ENCODE peak calls at places on chromosomes 2 and 18, in five cellular contexts. One of them, this sample, is unnamed.

GRCh38 chr2:159201321-159202063 is 85.0 kb downstream of the WDSUB1 start:
- DNase-seq in neural progenitor cell: no peak
- DNase-seq in CD8-positive, alpha-beta memory T cell: peak
- DNase-seq in astrocyte of the cerebellum: peak
- DNase-seq in mammary epithelial cell: no peak
- DNase-seq in this sample: no peak

GRCh38 chr2:142435847-142436246 is 305.0 kb upstream of the LRP1B start:
- DNase-seq in astrocyte of the cerebellum: no peak
- DNase-seq in CD8-positive, alpha-beta memory T cell: no peak
- DNase-seq in neural progenitor cell: peak
- DNase-seq in mammary epithelial cell: no peak
- DNase-seq in this sample: no peak

GRCh38 chr2:149189769-149190168 is 140.6 kb upstream of the LYPD6 start:
- DNase-seq in astrocyte of the cerebellum: no peak
- DNase-seq in neural progenitor cell: no peak
- DNase-seq in CD8-positive, alpha-beta memory T cell: no peak
- DNase-seq in mammary epithelial cell: no peak
- DNase-seq in this sample: no peak

GRCh38 chr2:150610670-150611279 is 123.3 kb upstream of the RND3 start:
- DNase-seq in mammary epithelial cell: peak
- DNase-seq in astrocyte of the cerebellum: no peak
- DNase-seq in neural progenitor cell: peak
- DNase-seq in CD8-positive, alpha-beta memory T cell: no peak
- DNase-seq in this sample: no peak

GRCh38 chr2:71927757-71928715 is 219.6 kb downstream of the CYP26B1 start:
- DNase-seq in neural progenitor cell: no peak
- DNase-seq in CD8-positive, alpha-beta memory T cell: no peak
- DNase-seq in mammary epithelial cell: no peak
- DNase-seq in astrocyte of the cerebellum: no peak
- DNase-seq in this sample: no peak

GRCh38 chr2:191243154-191243553 is 2.0 kb upstream of the MYO1B start:
- DNase-seq in astrocyte of the cerebellum: no peak
- DNase-seq in neural progenitor cell: no peak
- DNase-seq in mammary epithelial cell: no peak
- DNase-seq in CD8-positive, alpha-beta memory T cell: no peak
- DNase-seq in this sample: no peak

GRCh38 chr2:129375587-129375986 is 603.9 kb upstream of the RAB6C start:
- DNase-seq in neural progenitor cell: no peak
- DNase-seq in mammary epithelial cell: no peak
- DNase-seq in astrocyte of the cerebellum: no peak
- DNase-seq in CD8-positive, alpha-beta memory T cell: no peak
- DNase-seq in this sample: no peak

GRCh38 chr2:64260817-64261216 is 116.6 kb upstream of the PELI1 start:
- DNase-seq in astrocyte of the cerebellum: no peak
- DNase-seq in neural progenitor cell: peak
- DNase-seq in mammary epithelial cell: no peak
- DNase-seq in CD8-positive, alpha-beta memory T cell: no peak
- DNase-seq in this sample: no peak

GRCh38 chr2:41870948-41871522 is 176.8 kb upstream of the PKDCC start:
- DNase-seq in mammary epithelial cell: no peak
- DNase-seq in astrocyte of the cerebellum: no peak
- DNase-seq in CD8-positive, alpha-beta memory T cell: no peak
- DNase-seq in neural progenitor cell: peak
- DNase-seq in this sample: no peak

GRCh38 chr2:46367286-46367685 is 70.1 kb downstream of the EPAS1 start:
- DNase-seq in CD8-positive, alpha-beta memory T cell: no peak
- DNase-seq in astrocyte of the cerebellum: no peak
- DNase-seq in neural progenitor cell: no peak
- DNase-seq in mammary epithelial cell: no peak
- DNase-seq in this sample: peak

GRCh38 chr2:152154462-152154861 is 21.1 kb downstream of the STAM2 start:
- DNase-seq in CD8-positive, alpha-beta memory T cell: no peak
- DNase-seq in neural progenitor cell: no peak
- DNase-seq in mammary epithelial cell: no peak
- DNase-seq in astrocyte of the cerebellum: no peak
- DNase-seq in this sample: no peak

GRCh38 chr2:88832256-88832991 is 141.0 kb downstream of the RPIA start:
- DNase-seq in astrocyte of the cerebellum: no peak
- DNase-seq in mammary epithelial cell: no peak
- DNase-seq in CD8-positive, alpha-beta memory T cell: no peak
- DNase-seq in neural progenitor cell: no peak
- DNase-seq in this sample: no peak

GRCh38 chr18:38010971-38011370 is 445.4 kb upstream of the CELF4 start:
- DNase-seq in CD8-positive, alpha-beta memory T cell: no peak
- DNase-seq in astrocyte of the cerebellum: no peak
- DNase-seq in mammary epithelial cell: no peak
- DNase-seq in neural progenitor cell: no peak
- DNase-seq in this sample: no peak

GRCh38 chr18:7941533-7941932 is 374.4 kb downstream of the PTPRM start:
- DNase-seq in mammary epithelial cell: peak
- DNase-seq in neural progenitor cell: no peak
- DNase-seq in astrocyte of the cerebellum: no peak
- DNase-seq in CD8-positive, alpha-beta memory T cell: no peak
- DNase-seq in this sample: no peak

GRCh38 chr18:42045346-42045745 is 90.3 kb downstream of the PIK3C3 start:
- DNase-seq in CD8-positive, alpha-beta memory T cell: no peak
- DNase-seq in astrocyte of the cerebellum: no peak
- DNase-seq in neural progenitor cell: no peak
- DNase-seq in mammary epithelial cell: no peak
- DNase-seq in this sample: no peak

GRCh38 chr18:74175658-74176057 is 27.3 kb downstream of the TIMM21 start:
- DNase-seq in CD8-positive, alpha-beta memory T cell: no peak
- DNase-seq in neural progenitor cell: no peak
- DNase-seq in astrocyte of the cerebellum: no peak
- DNase-seq in mammary epithelial cell: no peak
- DNase-seq in this sample: no peak

GRCh38 chr2:24881158-24881557 is 38.9 kb downstream of the ADCY3 start:
- DNase-seq in mammary epithelial cell: no peak
- DNase-seq in neural progenitor cell: no peak
- DNase-seq in astrocyte of the cerebellum: no peak
- DNase-seq in CD8-positive, alpha-beta memory T cell: no peak
- DNase-seq in this sample: no peak

GRCh38 chr2:7097353-7097895 is 180.2 kb downstream of the RNF144A start:
- DNase-seq in mammary epithelial cell: peak
- DNase-seq in CD8-positive, alpha-beta memory T cell: peak
- DNase-seq in neural progenitor cell: peak
- DNase-seq in astrocyte of the cerebellum: peak
- DNase-seq in this sample: no peak

GRCh38 chr2:106028192-106028591 is 165.9 kb downstream of the UXS1 start:
- DNase-seq in astrocyte of the cerebellum: no peak
- DNase-seq in neural progenitor cell: no peak
- DNase-seq in mammary epithelial cell: no peak
- DNase-seq in CD8-positive, alpha-beta memory T cell: no peak
- DNase-seq in this sample: no peak

GRCh38 chr2:220336771-220337170 is 709.3 kb downstream of the SLC4A3 start:
- DNase-seq in astrocyte of the cerebellum: no peak
- DNase-seq in CD8-positive, alpha-beta memory T cell: no peak
- DNase-seq in mammary epithelial cell: no peak
- DNase-seq in neural progenitor cell: no peak
- DNase-seq in this sample: no peak

GRCh38 chr18:10826400-10826799 is 300.6 kb downstream of the NAPG start:
- DNase-seq in neural progenitor cell: no peak
- DNase-seq in CD8-positive, alpha-beta memory T cell: no peak
- DNase-seq in mammary epithelial cell: no peak
- DNase-seq in astrocyte of the cerebellum: no peak
- DNase-seq in this sample: no peak

GRCh38 chr2:26567534-26567933 is 73.6 kb downstream of the CIB4 start:
- DNase-seq in astrocyte of the cerebellum: no peak
- DNase-seq in neural progenitor cell: no peak
- DNase-seq in mammary epithelial cell: no peak
- DNase-seq in CD8-positive, alpha-beta memory T cell: no peak
- DNase-seq in this sample: no peak

GRCh38 chr2:161965994-161966393 is 108.0 kb downstream of the DPP4 start:
- DNase-seq in CD8-positive, alpha-beta memory T cell: no peak
- DNase-seq in mammary epithelial cell: peak
- DNase-seq in astrocyte of the cerebellum: no peak
- DNase-seq in neural progenitor cell: no peak
- DNase-seq in this sample: no peak

GRCh38 chr2:105597011-105597830 is 147.5 kb upstream of the NCK2 start:
- DNase-seq in mammary epithelial cell: no peak
- DNase-seq in CD8-positive, alpha-beta memory T cell: no peak
- DNase-seq in neural progenitor cell: no peak
- DNase-seq in astrocyte of the cerebellum: no peak
- DNase-seq in this sample: no peak

GRCh38 chr2:58834404-58834803 is 593.3 kb upstream of the FANCL start:
- DNase-seq in CD8-positive, alpha-beta memory T cell: no peak
- DNase-seq in mammary epithelial cell: no peak
- DNase-seq in astrocyte of the cerebellum: peak
- DNase-seq in neural progenitor cell: peak
- DNase-seq in this sample: peak

GRCh38 chr2:86778957-86779356 is 11.8 kb downstream of the CD8A start:
- DNase-seq in mammary epithelial cell: no peak
- DNase-seq in neural progenitor cell: no peak
- DNase-seq in CD8-positive, alpha-beta memory T cell: no peak
- DNase-seq in astrocyte of the cerebellum: no peak
- DNase-seq in this sample: no peak

GRCh38 chr2:233481368-233482142 is 85.0 kb downstream of the USP40 start:
- DNase-seq in neural progenitor cell: no peak
- DNase-seq in CD8-positive, alpha-beta memory T cell: no peak
- DNase-seq in astrocyte of the cerebellum: no peak
- DNase-seq in mammary epithelial cell: no peak
- DNase-seq in this sample: no peak

GRCh38 chr2:226216578-226216977 is 583.0 kb downstream of the IRS1 start:
- DNase-seq in mammary epithelial cell: no peak
- DNase-seq in neural progenitor cell: no peak
- DNase-seq in CD8-positive, alpha-beta memory T cell: no peak
- DNase-seq in astrocyte of the cerebellum: no peak
- DNase-seq in this sample: no peak

GRCh38 chr2:36408198-36408703 is 52.7 kb downstream of the CRIM1 start:
- DNase-seq in CD8-positive, alpha-beta memory T cell: no peak
- DNase-seq in astrocyte of the cerebellum: peak
- DNase-seq in neural progenitor cell: peak
- DNase-seq in mammary epithelial cell: peak
- DNase-seq in this sample: peak

GRCh38 chr2:36410681-36411080 is 55.1 kb downstream of the CRIM1 start:
- DNase-seq in mammary epithelial cell: no peak
- DNase-seq in astrocyte of the cerebellum: no peak
- DNase-seq in CD8-positive, alpha-beta memory T cell: no peak
- DNase-seq in neural progenitor cell: no peak
- DNase-seq in this sample: no peak

GRCh38 chr2:36411962-36412444 is 56.4 kb downstream of the CRIM1 start:
- DNase-seq in mammary epithelial cell: no peak
- DNase-seq in CD8-positive, alpha-beta memory T cell: no peak
- DNase-seq in astrocyte of the cerebellum: no peak
- DNase-seq in neural progenitor cell: peak
- DNase-seq in this sample: peak

GRCh38 chr2:36407403-36407802 is 51.8 kb downstream of the CRIM1 start:
- DNase-seq in CD8-positive, alpha-beta memory T cell: no peak
- DNase-seq in neural progenitor cell: no peak
- DNase-seq in mammary epithelial cell: no peak
- DNase-seq in astrocyte of the cerebellum: no peak
- DNase-seq in this sample: no peak

DNA sequence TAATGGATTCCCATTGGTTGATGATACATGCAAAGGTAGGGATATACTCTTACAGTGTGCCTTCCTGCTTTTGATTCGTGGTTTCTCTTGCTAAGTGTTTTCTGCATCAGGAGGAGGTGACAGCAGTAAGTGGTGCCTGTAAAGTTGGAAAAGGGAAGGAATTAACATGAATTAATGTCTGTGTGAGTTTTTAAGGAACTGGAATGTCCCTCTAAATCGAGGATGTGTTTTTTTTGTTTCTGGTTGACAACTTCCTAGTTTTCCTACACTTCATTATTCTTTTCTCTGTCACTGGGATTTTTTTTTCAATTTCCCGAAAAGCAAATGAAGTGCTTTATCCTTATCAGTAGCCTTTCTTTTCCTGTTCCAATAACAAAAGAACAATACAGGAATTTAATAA is 54.4 kb downstream of the CRIM1 start:
- DNase-seq in CD8-positive, alpha-beta memory T cell: no peak
- DNase-seq in astrocyte of the cerebellum: no peak
- DNase-seq in neural progenitor cell: no peak
- DNase-seq in mammary epithelial cell: no peak
- DNase-seq in this sample: no peak
- H3K4me3 ChIP-seq in CD8-positive, alpha-beta memory T cell: no peak
- H3K4me3 ChIP-seq in astrocyte of the cerebellum: no peak
- H3K4me3 ChIP-seq in neural progenitor cell: no peak
- H3K4me3 ChIP-seq in mammary epithelial cell: no peak
- H3K4me3 ChIP-seq in this sample: no peak

DNA sequence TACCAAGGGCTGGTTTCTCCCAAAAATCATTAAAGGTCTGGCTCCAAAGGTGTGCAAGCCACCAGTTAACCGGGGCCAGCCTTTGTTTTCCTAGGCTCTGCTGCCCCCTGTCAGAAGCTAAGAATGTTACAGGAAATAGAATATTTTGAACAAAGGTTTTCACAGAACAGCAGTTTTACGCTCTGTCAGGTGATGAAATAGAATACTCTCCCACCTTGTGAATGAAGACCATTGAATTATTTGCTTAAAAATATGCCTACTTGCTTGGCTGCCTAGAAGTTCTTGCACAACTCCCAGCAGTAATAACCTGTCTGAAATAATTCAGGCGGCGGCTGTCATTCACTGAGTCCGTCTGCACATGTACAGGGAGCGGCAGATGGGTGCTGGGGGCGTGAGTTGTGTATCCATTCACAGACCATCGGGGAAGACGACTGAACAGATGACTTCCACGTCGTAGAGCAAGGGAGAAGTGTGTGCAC is 56.3 kb downstream of the SF3B1 start:
- DNase-seq in CD8-positive, alpha-beta memory T cell: peak
- DNase-seq in mammary epithelial cell: peak
- DNase-seq in astrocyte of the cerebellum: peak
- DNase-seq in neural progenitor cell: peak
- DNase-seq in this sample: no peak
- H3K4me3 ChIP-seq in CD8-positive, alpha-beta memory T cell: no peak
- H3K4me3 ChIP-seq in mammary epithelial cell: no peak
- H3K4me3 ChIP-seq in astrocyte of the cerebellum: peak
- H3K4me3 ChIP-seq in neural progenitor cell: no peak
- H3K4me3 ChIP-seq in this sample: no peak

DNA sequence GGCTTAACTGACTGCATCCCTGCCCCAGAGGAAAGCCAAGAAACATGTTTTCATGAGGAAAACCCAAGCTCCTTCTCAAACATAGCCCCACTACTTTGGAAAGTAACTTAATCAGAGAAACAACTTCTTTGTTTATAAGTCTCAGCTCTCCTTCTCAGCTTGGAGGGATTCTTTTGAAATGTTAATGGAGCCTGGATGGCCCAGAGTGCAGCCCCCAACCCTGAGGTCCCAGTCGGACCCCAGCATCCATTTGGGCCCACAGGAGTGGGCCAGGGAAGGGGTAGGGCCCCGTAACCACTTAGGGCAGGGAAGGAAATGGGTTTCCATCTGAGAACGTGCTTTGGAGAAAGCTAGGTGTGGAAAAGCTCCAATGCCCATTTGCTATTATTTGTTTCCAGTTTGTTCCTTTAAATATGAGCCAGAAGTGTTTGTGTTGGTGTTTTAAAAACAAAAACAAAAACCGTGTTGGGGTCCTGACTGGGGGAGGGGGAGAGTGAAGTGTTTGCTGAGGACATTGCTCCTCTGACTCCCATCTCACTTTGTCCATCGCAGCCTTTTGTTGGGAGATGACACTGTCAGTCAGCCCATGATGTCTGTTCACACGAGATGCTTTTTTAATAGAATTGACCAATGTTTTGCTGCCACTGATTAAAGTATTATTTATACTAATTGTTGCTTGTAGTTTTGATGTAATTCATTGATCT is 1.6 kb upstream of the HOXD3 start:
- DNase-seq in CD8-positive, alpha-beta memory T cell: no peak
- DNase-seq in astrocyte of the cerebellum: no peak
- DNase-seq in neural progenitor cell: no peak
- DNase-seq in mammary epithelial cell: no peak
- DNase-seq in this sample: no peak
- H3K4me3 ChIP-seq in CD8-positive, alpha-beta memory T cell: no peak
- H3K4me3 ChIP-seq in astrocyte of the cerebellum: no peak
- H3K4me3 ChIP-seq in neural progenitor cell: no peak
- H3K4me3 ChIP-seq in mammary epithelial cell: no peak
- H3K4me3 ChIP-seq in this sample: peak

GRCh38 chr2:38598200-38598990 is 4.3 kb downstream of the HNRNPLL start:
- DNase-seq in neural progenitor cell: no peak
- DNase-seq in astrocyte of the cerebellum: no peak
- DNase-seq in CD8-positive, alpha-beta memory T cell: no peak
- DNase-seq in mammary epithelial cell: no peak
- DNase-seq in this sample: no peak
- H3K4me3 ChIP-seq in neural progenitor cell: peak
- H3K4me3 ChIP-seq in astrocyte of the cerebellum: no peak
- H3K4me3 ChIP-seq in CD8-positive, alpha-beta memory T cell: peak
- H3K4me3 ChIP-seq in mammary epithelial cell: no peak
- H3K4me3 ChIP-seq in this sample: no peak

This sample was measured in kidney epithelial cell.